ENCODE peak calls at places on chromosomes 6 and 20, in four cellular contexts. Q, Y, O and I are unnamed samples.

GRCh38 chr6:78615430-78615904 is 251.9 kb upstream of the IRAK1BP1 start:
- DNase-seq in Y (no peak), O (peak; percentile 70), Q (no peak), I (peak; percentile 28)

GRCh38 chr6:158068893-158069799 is 87.5 kb downstream of the SYNJ2 start:
- DNase-seq in Y (no peak), Q (no peak), O (peak; percentile 82), I (no peak)

GRCh38 chr6:115691433-115691832 is 369.3 kb downstream of the FRK start:
- DNase-seq in Y (no peak), Q (no peak), O (no peak), I (no peak)

GRCh38 chr6:55578537-55579363 is at the start of gene HMGCLL1:
- DNase-seq in O (no peak), Y (peak; percentile 88), Q (no peak), I (no peak)

GRCh38 chr6:20664250-20664649 is 130.0 kb downstream of the CDKAL1 start:
- DNase-seq in O (no peak), Y (no peak), Q (no peak), I (no peak)

GRCh38 chr6:155154158-155154830 is 109.5 kb upstream of the CLDN20 start:
- DNase-seq in O (peak; percentile 93), Q (no peak), Y (no peak), I (no peak)

GRCh38 chr20:32483351-32484220 is 101.5 kb downstream of the NOL4L start:
- DNase-seq in Q (peak; percentile 41), Y (peak; percentile 96), O (peak; percentile 85), I (peak; percentile 63)

GRCh38 chr6:35356391-35356790 is 14.0 kb downstream of the PPARD start:
- DNase-seq in Y (no peak), Q (no peak), O (no peak), I (no peak)

GRCh38 chr6:147033267-147033666 is 170.9 kb upstream of the STXBP5 start:
- DNase-seq in O (peak; percentile 26), Q (no peak), Y (peak; percentile 82), I (no peak)

GRCh38 chr6:152207915-152208714 is 400.6 kb downstream of the ESR1 start:
- DNase-seq in Q (no peak), Y (no peak), O (no peak), I (no peak)

GRCh38 chr6:105321207-105321606 is 81.7 kb downstream of the PREP start:
- DNase-seq in Q (no peak), Y (no peak), O (no peak), I (no peak)

GRCh38 chr20:17916365-17916996 is 52.1 kb downstream of the SNX5 start:
- DNase-seq in Y (no peak), O (peak; percentile 29), Q (no peak), I (no peak)

GRCh38 chr20:63149531-63150207 is 66.3 kb downstream of the YTHDF1 start:
- DNase-seq in Y (no peak), Q (no peak), O (no peak), I (no peak)

GRCh38 chr20:12965212-12965879 is 43.4 kb upstream of the SPTLC3 start:
- DNase-seq in Q (no peak), Y (no peak), O (peak; percentile 39), I (no peak)

GRCh38 chr6:52399511-52400315 is 20.4 kb upstream of the EFHC1 start:
- DNase-seq in Q (peak; percentile 64), Y (peak; percentile 90), O (peak; percentile 83), I (peak; percentile 51)

GRCh38 chr20:7741866-7742265 is 198.4 kb downstream of the HAO1 start:
- DNase-seq in Q (no peak), O (no peak), Y (no peak), I (no peak)

GRCh38 chr6:61940919-61941318 is 345.1 kb downstream of the KHDRBS2 start:
- DNase-seq in Y (no peak), O (no peak), Q (no peak), I (no peak)

GRCh38 chr6:145895802-145896201 is 68.4 kb downstream of the SHPRH start:
- DNase-seq in Q (peak; percentile 22), Y (no peak), O (peak; percentile 35), I (no peak)

GRCh38 chr6:36598739-36599318 is 4.7 kb downstream of the SRSF3 start:
- DNase-seq in Y (no peak), O (no peak), Q (no peak), I (no peak)

GRCh38 chr6:125170376-125170775 is 16.8 kb downstream of the TPD52L1 start:
- DNase-seq in Q (no peak), O (peak; percentile 85), Y (no peak), I (no peak)

GRCh38 chr6:39005774-39006173 is 42.8 kb upstream of the GLP1R start:
- DNase-seq in O (no peak), Y (no peak), Q (no peak), I (no peak)

GRCh38 chr6:104003803-104004516 is 855.8 kb downstream of the HACE1 start:
- DNase-seq in Q (no peak), Y (peak; percentile 68), O (no peak), I (no peak)

GRCh38 chr20:54267510-54268003 is 59.7 kb downstream of the PFDN4 start:
- DNase-seq in Y (peak; percentile 17), Q (no peak), O (peak; percentile 30), I (no peak)

GRCh38 chr6:105503641-105504040 is 100.8 kb upstream of the PREP start:
- DNase-seq in Y (no peak), O (no peak), Q (no peak), I (no peak)

GRCh38 chr6:137989696-137990095 is 117.5 kb downstream of the PERP start:
- DNase-seq in O (peak; percentile 15), Q (no peak), Y (no peak), I (no peak)

GRCh38 chr6:139142267-139142666 is 7.4 kb downstream of the HECA start:
- DNase-seq in Q (no peak), O (no peak), Y (no peak), I (no peak)

GRCh38 chr6:159117031-159117430 is 52.2 kb upstream of the FNDC1 start:
- DNase-seq in Y (no peak), O (peak; percentile 93), Q (no peak), I (no peak)

GRCh38 chr6:100230976-100231316 is 233.8 kb downstream of the SIM1 start:
- DNase-seq in Y (no peak), O (peak; percentile 72), Q (no peak), I (no peak)

GRCh38 chr6:73169633-73170032 is 55.7 kb downstream of the KHDC1L start:
- DNase-seq in Q (no peak), O (no peak), Y (no peak), I (no peak)

GRCh38 chr6:106789436-106790145 is 160.2 kb downstream of the QRSL1 start:
- DNase-seq in Y (no peak), O (no peak), Q (no peak), I (no peak)

GRCh38 chr6:139013185-139013800 is 15.3 kb upstream of the ABRACL start:
- DNase-seq in Y (no peak), O (no peak), Q (no peak), I (no peak)

GRCh38 chr6:138454976-138455706 is 44.2 kb downstream of the NHSL1 start:
- DNase-seq in Q (no peak), Y (no peak), O (peak; percentile 32), I (no peak)

GRCh38 chr6:138601128-138601527 is 101.8 kb upstream of the NHSL1 start:
- DNase-seq in Y (no peak), O (peak; percentile 51), Q (no peak), I (no peak)

GRCh38 chr6:3226422-3227362 is 761 bp downstream of the TUBB2B start:
- DNase-seq in Q (peak; percentile 31), Y (peak; percentile 73), O (peak; percentile 59), I (peak; percentile 84)

GRCh38 chr6:73727114-73727513 is 31.1 kb downstream of the CD109 start:
- DNase-seq in Q (no peak), Y (no peak), O (no peak), I (no peak)

GRCh38 chr6:157997893-157998608 is 16.4 kb downstream of the SYNJ2 start:
- DNase-seq in Q (no peak), Y (peak; percentile 48), O (no peak), I (no peak)

GRCh38 chr6:128500017-128500416 is 20.4 kb downstream of the PTPRK start:
- DNase-seq in O (peak; percentile 31), Y (no peak), Q (no peak), I (no peak)

GRCh38 chr6:146857960-146858308 is 259.2 kb downstream of the ADGB start:
- DNase-seq in Q (no peak), O (no peak), Y (peak; percentile 61), I (no peak)

DNA sequence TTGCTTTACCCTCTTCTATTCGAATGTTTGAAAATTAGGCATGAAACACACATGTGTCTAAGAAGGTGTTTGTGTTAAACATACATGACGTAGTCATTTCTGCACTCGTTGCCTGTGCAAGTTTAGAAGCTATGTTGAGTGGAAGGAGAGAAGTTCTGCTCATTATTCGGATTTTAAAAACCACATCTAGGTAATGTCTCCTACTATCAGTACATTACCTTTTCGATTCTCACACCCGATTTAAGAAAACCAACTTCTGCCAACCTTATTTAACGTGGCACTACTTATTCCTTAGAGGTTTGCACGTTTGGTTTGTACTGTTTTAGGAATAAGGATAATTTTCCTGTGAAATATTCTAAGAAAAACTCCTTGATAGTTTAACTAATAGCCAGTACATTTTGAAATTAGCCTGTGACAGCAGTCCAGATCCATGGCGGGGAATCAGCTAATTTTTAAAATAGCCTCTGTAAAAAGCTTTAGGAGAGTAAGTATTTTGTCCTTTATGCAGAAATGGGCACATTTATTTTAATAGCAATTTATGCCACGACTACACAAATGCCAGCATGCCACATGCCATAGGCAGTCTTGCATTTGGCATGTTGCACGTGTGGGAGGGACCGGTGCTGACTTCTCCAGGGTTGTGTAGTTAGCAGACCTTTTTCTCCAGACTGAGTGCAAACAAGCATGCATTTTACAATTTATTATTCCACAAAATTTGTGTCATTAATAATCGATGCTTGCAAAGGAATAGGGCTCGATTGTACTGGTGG is 6.1 kb downstream of the FOXC1 start:
- DNase-seq in O (no peak), Y (no peak), Q (no peak), I (no peak)
- H3K79me2 ChIP-seq in O (peaks cover 42% of the 10 kb centered on the region), Y (no peaks in the 10 kb centered on the region), Q (no peaks in the 10 kb centered on the region), I (no peaks in the 10 kb centered on the region)

GRCh38 chr6:44789061-44789460 is 401.6 kb downstream of the CDC5L start:
- DNase-seq in Q (no peak), O (no peak), Y (no peak), I (no peak)
- H3K4me2 ChIP-seq in Q (no peak overlapping the region), O (no peak overlapping the region), Y (no peak overlapping the region), I (no peak overlapping the region)

GRCh38 chr6:149723771-149724417 is 6.0 kb upstream of the LATS1 start:
- DNase-seq in Q (peak; percentile 72), O (peak; percentile 92), Y (peak; percentile 70), I (no peak)
- TF ChIP-seq EZH2phosphoT487 in Q (no peak), O (no peak), Y (no peak), I (no peak)

DNA sequence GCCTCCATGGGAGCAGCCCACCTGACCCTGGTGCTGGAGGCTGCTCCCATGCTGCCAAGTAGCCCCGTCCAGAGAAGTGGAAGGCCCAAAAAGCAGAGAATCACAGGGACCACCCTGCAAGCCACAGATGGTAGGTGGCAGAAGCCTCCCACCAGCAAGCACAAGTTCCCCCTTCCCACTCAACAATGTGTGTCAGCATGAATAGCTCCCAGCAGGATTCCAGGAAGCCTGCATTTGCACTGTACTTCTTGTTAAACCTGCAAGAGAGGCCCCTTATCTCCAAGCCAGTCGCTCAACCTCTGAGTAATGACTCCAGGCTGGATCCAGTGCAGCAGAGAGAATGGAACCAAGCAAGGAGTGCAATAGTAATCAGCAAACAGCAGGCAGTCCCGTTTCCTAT is 180.8 kb upstream of the CST7 start:
- DNase-seq in O (no peak), Q (no peak), Y (no peak), I (no peak)
- H3K79me2 ChIP-seq in O (no peaks in the 10 kb centered on the region), Q (no peaks in the 10 kb centered on the region), Y (no peaks in the 10 kb centered on the region), I (no peaks in the 10 kb centered on the region)

GRCh38 chr20:45489083-45489531 is 19.6 kb downstream of the WFDC2 start:
- DNase-seq in Y (peak; percentile 18), O (peak; percentile 29), Q (no peak), I (no peak)
- H3K4me2 ChIP-seq in Y (no peak overlapping the region), O (no peak overlapping the region), Q (no peak overlapping the region), I (no peak overlapping the region)